ENCODE peak calls at places on chromosomes 7 and 10, in five cellular contexts. One of them, this sample, is unnamed.

GRCh38 chr10:14751576-14752330 is 22.9 kb downstream of the FAM107B start:
- DNase-seq in prostate gland: no peak
- DNase-seq in endothelial cell: no peak
- DNase-seq in GM13977: no peak
- DNase-seq in Calu3: no peak
- DNase-seq in this sample: no peak

GRCh38 chr7:83739527-83739926 is 90.6 kb upstream of the SEMA3E start:
- DNase-seq in Calu3: no peak
- DNase-seq in endothelial cell: no peak
- DNase-seq in prostate gland: no peak
- DNase-seq in GM13977: no peak
- DNase-seq in this sample: no peak

GRCh38 chr7:41503438-41503837 is 199.5 kb downstream of the INHBA start:
- DNase-seq in prostate gland: no peak
- DNase-seq in endothelial cell: no peak
- DNase-seq in GM13977: no peak
- DNase-seq in Calu3: no peak
- DNase-seq in this sample: no peak

GRCh38 chr10:98038333-98038732 is 7.9 kb upstream of the CRTAC1 start:
- DNase-seq in GM13977: no peak
- DNase-seq in prostate gland: no peak
- DNase-seq in Calu3: no peak
- DNase-seq in endothelial cell: no peak
- DNase-seq in this sample: no peak

GRCh38 chr7:42666994-42667393 is 244.9 kb downstream of the C7orf25 start:
- DNase-seq in endothelial cell: no peak
- DNase-seq in GM13977: no peak
- DNase-seq in Calu3: no peak
- DNase-seq in prostate gland: no peak
- DNase-seq in this sample: no peak

GRCh38 chr10:26855186-26855585 is 5.6 kb downstream of the ABI1 start:
- DNase-seq in prostate gland: no peak
- DNase-seq in Calu3: no peak
- DNase-seq in GM13977: no peak
- DNase-seq in endothelial cell: no peak
- DNase-seq in this sample: no peak

GRCh38 chr10:30463944-30464451 is 30.0 kb downstream of the MAP3K8 start:
- DNase-seq in GM13977: no peak
- DNase-seq in endothelial cell: no peak
- DNase-seq in Calu3: no peak
- DNase-seq in prostate gland: no peak
- DNase-seq in this sample: no peak

GRCh38 chr10:118374404-118374803 is 32.3 kb upstream of the FAM204A start:
- DNase-seq in prostate gland: no peak
- DNase-seq in endothelial cell: no peak
- DNase-seq in GM13977: no peak
- DNase-seq in Calu3: no peak
- DNase-seq in this sample: no peak

GRCh38 chr10:43127447-43127846 is 10.8 kb upstream of the CSGALNACT2 start:
- DNase-seq in GM13977: no peak
- DNase-seq in Calu3: no peak
- DNase-seq in prostate gland: no peak
- DNase-seq in endothelial cell: no peak
- DNase-seq in this sample: no peak

GRCh38 chr10:124972637-124973036 is 30.7 kb downstream of the ZRANB1 start:
- DNase-seq in prostate gland: no peak
- DNase-seq in Calu3: no peak
- DNase-seq in GM13977: no peak
- DNase-seq in endothelial cell: no peak
- DNase-seq in this sample: no peak

GRCh38 chr7:105690286-105690915 is 109.1 kb upstream of the EFCAB10 start:
- DNase-seq in GM13977: no peak
- DNase-seq in endothelial cell: no peak
- DNase-seq in Calu3: no peak
- DNase-seq in prostate gland: no peak
- DNase-seq in this sample: no peak

GRCh38 chr7:22120391-22121053 is 174.8 kb upstream of the CDCA7L start:
- DNase-seq in prostate gland: no peak
- DNase-seq in GM13977: no peak
- DNase-seq in endothelial cell: no peak
- DNase-seq in Calu3: no peak
- DNase-seq in this sample: no peak

DNA sequence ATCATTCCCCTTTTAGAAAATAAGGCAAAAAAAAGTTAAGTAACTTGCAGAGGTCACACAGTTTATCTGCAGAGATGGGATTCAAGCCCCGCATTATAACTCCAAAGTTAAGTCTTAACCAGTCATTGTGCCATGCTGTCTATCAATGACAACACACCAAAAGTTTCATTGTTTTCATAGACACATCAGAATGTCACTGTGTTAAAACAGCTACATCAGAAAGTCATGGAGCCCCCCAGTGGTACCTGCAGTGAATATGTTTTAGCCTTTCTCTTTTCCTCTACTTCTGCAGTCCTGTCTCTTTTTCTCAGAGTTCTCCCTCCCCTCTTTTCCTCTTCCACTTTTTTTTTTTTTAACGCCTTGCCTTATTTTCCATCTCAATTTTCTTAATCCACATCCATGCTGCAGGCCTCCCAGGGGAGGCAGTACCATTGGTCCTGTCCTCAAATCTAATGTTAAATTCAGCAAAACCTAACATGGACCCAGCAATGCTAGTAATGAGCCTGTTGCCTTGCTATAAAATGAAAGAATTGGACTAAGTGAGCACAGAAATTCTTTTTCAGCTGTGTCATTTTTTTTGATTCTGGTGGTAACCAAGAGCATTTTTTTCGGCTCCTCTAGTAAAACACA is 3.8 kb upstream of the NRCAM start:
- DNase-seq in Calu3: peak; percentile 35
- DNase-seq in prostate gland: no peak
- DNase-seq in GM13977: peak; percentile 60
- DNase-seq in endothelial cell: peak; percentile 26
- DNase-seq in this sample: peak; percentile 57
- TF ChIP-seq CTCF in Calu3: no peak
- TF ChIP-seq CTCF in prostate gland: peak; percentile 33
- TF ChIP-seq CTCF in GM13977: peak; percentile 63
- TF ChIP-seq CTCF in endothelial cell: peak; percentile 53
- TF ChIP-seq CTCF in this sample: peak; percentile 41

DNA sequence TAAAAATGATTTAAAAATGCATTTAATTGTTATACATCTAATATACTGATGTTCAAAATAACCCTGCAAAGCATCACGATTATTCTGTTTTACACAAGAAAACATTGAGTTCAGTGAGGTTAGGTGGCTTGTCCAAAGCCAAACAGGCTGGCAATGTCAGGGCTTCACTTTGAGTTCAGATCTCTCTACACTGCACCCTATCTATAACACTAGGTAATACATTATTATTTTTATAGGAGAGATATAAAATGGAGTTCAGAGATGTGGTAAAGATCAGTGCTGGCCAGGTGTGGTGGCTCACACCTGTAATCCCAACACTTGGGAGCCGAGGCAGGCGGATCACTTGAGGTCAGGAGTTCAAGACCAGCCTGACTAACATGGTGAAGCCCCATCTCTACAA is 165.9 kb upstream of the MYO3A start:
- DNase-seq in GM13977: no peak
- DNase-seq in Calu3: no peak
- DNase-seq in endothelial cell: no peak
- DNase-seq in prostate gland: no peak
- DNase-seq in this sample: no peak
- TF ChIP-seq CTCF in GM13977: no peak
- TF ChIP-seq CTCF in Calu3: no peak
- TF ChIP-seq CTCF in endothelial cell: no peak
- TF ChIP-seq CTCF in prostate gland: no peak
- TF ChIP-seq CTCF in this sample: no peak

GRCh38 chr10:129192344-129193128 is 274.5 kb upstream of the MGMT start:
- DNase-seq in prostate gland: no peak
- DNase-seq in endothelial cell: no peak
- DNase-seq in GM13977: no peak
- DNase-seq in Calu3: no peak
- DNase-seq in this sample: no peak
- TF ChIP-seq CTCF in prostate gland: no peak
- TF ChIP-seq CTCF in endothelial cell: no peak
- TF ChIP-seq CTCF in GM13977: no peak
- TF ChIP-seq CTCF in Calu3: no peak
- TF ChIP-seq CTCF in this sample: no peak

DNA sequence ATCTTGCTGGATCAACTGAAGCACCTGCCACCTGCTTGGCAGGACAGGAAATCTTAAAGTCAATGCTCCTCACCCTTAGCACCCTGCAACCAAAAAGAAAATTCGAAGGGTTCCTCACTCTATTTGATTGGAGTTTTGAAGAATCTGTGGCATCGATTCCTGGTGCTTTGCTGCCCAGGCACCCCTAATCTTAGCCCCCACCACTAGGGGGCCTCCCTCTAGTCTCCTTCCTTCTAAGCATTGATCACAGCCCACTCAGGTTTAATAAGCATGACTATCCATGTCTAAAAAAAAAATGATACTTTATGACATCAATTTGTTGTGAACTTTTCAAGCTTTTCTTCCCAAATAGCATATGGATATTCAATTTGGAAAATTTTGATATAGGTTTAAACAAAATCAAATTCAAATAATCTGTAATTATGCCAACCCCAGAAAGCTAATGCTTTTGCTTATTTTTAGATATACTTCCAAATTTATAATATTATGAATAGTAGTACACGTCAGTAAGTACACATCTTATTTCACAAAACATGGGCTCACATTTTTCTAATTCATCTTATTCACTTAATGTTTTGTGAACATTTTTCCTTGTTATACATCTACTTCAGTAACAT is 45.3 kb downstream of the NRG3 start:
- DNase-seq in prostate gland: no peak
- DNase-seq in endothelial cell: peak; percentile 55
- DNase-seq in Calu3: peak; percentile 75
- DNase-seq in GM13977: peak; percentile 37
- DNase-seq in this sample: peak; percentile 20
- TF ChIP-seq CTCF in prostate gland: no peak
- TF ChIP-seq CTCF in endothelial cell: peak; percentile 80
- TF ChIP-seq CTCF in Calu3: peak; percentile 87
- TF ChIP-seq CTCF in GM13977: peak; percentile 69
- TF ChIP-seq CTCF in this sample: peak; percentile 38

GRCh38 chr7:111264111-111264868 is 173.4 kb downstream of the LRRN3 start:
- DNase-seq in Calu3: no peak
- DNase-seq in GM13977: no peak
- DNase-seq in prostate gland: no peak
- DNase-seq in endothelial cell: no peak
- DNase-seq in this sample: no peak
- TF ChIP-seq CTCF in Calu3: no peak
- TF ChIP-seq CTCF in GM13977: no peak
- TF ChIP-seq CTCF in prostate gland: no peak
- TF ChIP-seq CTCF in endothelial cell: no peak
- TF ChIP-seq CTCF in this sample: no peak

GRCh38 chr7:116265881-116266280 is 55.5 kb downstream of the TES start:
- DNase-seq in prostate gland: no peak
- DNase-seq in Calu3: no peak
- DNase-seq in GM13977: no peak
- DNase-seq in endothelial cell: no peak
- DNase-seq in this sample: no peak
- TF ChIP-seq CTCF in prostate gland: no peak
- TF ChIP-seq CTCF in Calu3: no peak
- TF ChIP-seq CTCF in GM13977: no peak
- TF ChIP-seq CTCF in endothelial cell: no peak
- TF ChIP-seq CTCF in this sample: no peak

GRCh38 chr10:71429929-71430328 is 33.2 kb downstream of the CDH23 start:
- DNase-seq in GM13977: no peak
- DNase-seq in Calu3: no peak
- DNase-seq in prostate gland: no peak
- DNase-seq in endothelial cell: no peak
- DNase-seq in this sample: peak; percentile 29
- TF ChIP-seq CTCF in GM13977: no peak
- TF ChIP-seq CTCF in Calu3: peak; percentile 41
- TF ChIP-seq CTCF in prostate gland: no peak
- TF ChIP-seq CTCF in endothelial cell: peak; percentile 62
- TF ChIP-seq CTCF in this sample: no peak

DNA sequence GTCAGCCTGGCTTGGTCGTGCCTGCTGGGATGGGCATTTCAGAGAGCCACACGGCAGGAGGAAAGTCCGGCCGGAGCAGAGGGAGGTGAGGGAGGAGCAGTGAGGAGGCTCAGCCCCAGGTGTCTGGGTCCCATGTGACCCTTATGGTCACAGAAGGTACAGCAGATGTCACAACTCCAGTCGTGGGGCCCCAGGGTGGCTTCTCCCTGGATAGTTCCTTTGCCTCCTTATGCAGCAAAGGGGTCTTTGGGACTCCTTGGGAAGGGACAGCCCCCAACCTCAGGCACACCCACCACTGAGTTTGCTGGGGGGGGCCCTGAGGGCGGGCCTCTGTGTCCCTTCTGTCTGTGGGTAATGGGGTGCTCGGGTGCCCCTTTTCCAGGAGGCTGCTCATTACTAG is 19.6 kb upstream of the PRKAG2 start:
- DNase-seq in Calu3: no peak
- DNase-seq in GM13977: no peak
- DNase-seq in prostate gland: no peak
- DNase-seq in endothelial cell: no peak
- DNase-seq in this sample: no peak
- TF ChIP-seq CTCF in Calu3: no peak
- TF ChIP-seq CTCF in GM13977: no peak
- TF ChIP-seq CTCF in prostate gland: no peak
- TF ChIP-seq CTCF in endothelial cell: no peak
- TF ChIP-seq CTCF in this sample: no peak

DNA sequence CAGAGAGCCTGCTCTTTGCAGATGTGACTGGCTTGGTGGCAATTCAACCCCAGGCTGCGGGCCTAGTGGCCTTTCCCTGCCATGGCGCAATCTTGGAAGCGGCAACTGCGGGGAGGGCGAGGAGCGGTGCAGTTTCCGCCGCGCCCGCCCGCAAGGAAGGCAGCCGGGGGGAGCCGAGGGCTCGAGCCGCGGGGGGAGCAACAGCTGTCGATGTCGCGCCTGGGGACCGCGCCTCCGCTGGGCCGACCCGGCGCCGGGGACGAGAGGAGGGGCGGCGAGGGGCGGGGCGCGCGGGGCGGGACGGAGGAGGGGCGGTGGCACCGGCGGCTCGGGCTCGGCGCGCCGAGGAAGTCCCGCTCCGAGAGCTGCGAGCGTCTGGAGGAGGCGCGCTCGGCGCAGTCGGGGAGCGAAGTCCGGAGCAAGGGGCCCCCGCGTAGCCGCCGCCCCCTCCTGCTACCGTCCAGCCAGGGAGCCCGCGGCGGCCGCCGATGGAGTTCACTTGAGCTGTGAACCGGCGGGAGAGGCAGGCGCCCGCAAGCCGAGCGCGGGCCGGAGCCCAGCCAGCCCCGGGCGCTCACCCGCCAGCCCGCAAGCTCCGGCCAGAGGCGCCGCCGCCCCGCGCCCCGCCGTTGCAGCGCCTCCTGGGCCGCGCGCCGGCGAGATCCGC is 438.1 kb upstream of the GALNT17 start:
- DNase-seq in Calu3: no peak
- DNase-seq in GM13977: peak; percentile 91
- DNase-seq in endothelial cell: peak; percentile 76
- DNase-seq in prostate gland: peak; percentile 74
- DNase-seq in this sample: peak; percentile 87
- TF ChIP-seq CTCF in Calu3: no peak
- TF ChIP-seq CTCF in GM13977: no peak
- TF ChIP-seq CTCF in endothelial cell: no peak
- TF ChIP-seq CTCF in prostate gland: peak; percentile 41
- TF ChIP-seq CTCF in this sample: no peak